ENCODE peak calls at places on chromosomes 16 and 17, in six cellular contexts. N is foreskin fibroblast; M is HCEC 1CT; K is T-helper 2 cell; E is AG10803; T is effector memory CD8-positive, alpha-beta T cell. B is an unnamed sample.

GRCh38 chr17:75110307-75110937 is 653 bp downstream of the ARMC7 start:
- DNase-seq in N (peak), M (no peak), K (peak), E (peak), T (no peak), B (peak)

GRCh38 chr16:4515611-4516233 is 22.9 kb downstream of the CDIP1 start:
- DNase-seq in N (no peak), M (no peak), K (peak), E (no peak), T (no peak), B (no peak)

GRCh38 chr16:4511441-4512082 is 27.0 kb downstream of the CDIP1 start:
- DNase-seq in N (peak), M (peak), K (no peak), E (peak), T (no peak), B (peak)

GRCh38 chr16:46428108-46429061 is 192.8 kb downstream of the SHCBP1 start:
- DNase-seq in N (no peak), M (no peak), K (no peak), E (no peak), T (no peak), B (no peak)

GRCh38 chr16:27189335-27189972 is 13.9 kb upstream of the KDM8 start:
- DNase-seq in N (no peak), M (no peak), K (no peak), E (no peak), T (no peak), B (peak)

GRCh38 chr16:25716186-25716585 is 24.4 kb downstream of the HS3ST4 start:
- DNase-seq in N (no peak), M (no peak), K (no peak), E (no peak), T (no peak), B (no peak)

GRCh38 chr16:57299719-57300386 is 15.4 kb upstream of the PLLP start:
- DNase-seq in N (peak), M (peak), K (peak), E (peak), T (peak), B (peak)

GRCh38 chr17:45852535-45853297 is 8.0 kb downstream of the SPPL2C start:
- DNase-seq in N (peak), M (peak), K (peak), E (peak), T (peak), B (peak)

GRCh38 chr17:80907281-80907680 is 84.4 kb upstream of the CHMP6 start:
- DNase-seq in N (no peak), M (no peak), K (no peak), E (no peak), T (no peak), B (no peak)

GRCh38 chr17:1398900-1399299 is 1.1 kb downstream of the YWHAE start:
- DNase-seq in N (peak), M (peak), K (peak), E (peak), T (peak), B (peak)

GRCh38 chr17:58529275-58529674 is 14.8 kb upstream of the MTMR4 start:
- DNase-seq in N (no peak), M (no peak), K (no peak), E (no peak), T (no peak), B (no peak)

GRCh38 chr17:81868674-81869220 is 2.4 kb downstream of the ARHGDIA start:
- DNase-seq in N (peak), M (peak), K (no peak), E (peak), T (no peak), B (peak)

GRCh38 chr17:50206604-50207293 is 5.3 kb upstream of the COL1A1 start:
- DNase-seq in N (peak), M (peak), K (no peak), E (peak), T (no peak), B (peak)

GRCh38 chr17:40463122-40463550 is 19.9 kb downstream of the IGFBP4 start:
- DNase-seq in N (peak), M (no peak), K (no peak), E (no peak), T (no peak), B (no peak)

GRCh38 chr17:35973333-35974260 is 7.7 kb downstream of the CCL16 start:
- DNase-seq in N (peak), M (peak), K (no peak), E (peak), T (no peak), B (no peak)

GRCh38 chr17:74362811-74363498 is 1.3 kb upstream of the BTBD17 start:
- DNase-seq in N (no peak), M (no peak), K (peak), E (no peak), T (no peak), B (no peak)

GRCh38 chr17:8941980-8942617 is 23.4 kb downstream of the PIK3R5 start:
- DNase-seq in N (no peak), M (no peak), K (peak), E (no peak), T (peak), B (no peak)

GRCh38 chr17:78879679-78880186 is 23.3 kb downstream of the CEP295NL start:
- DNase-seq in N (peak), M (peak), K (peak), E (peak), T (no peak), B (peak)

GRCh38 chr16:10767127-10767526 is 23.5 kb downstream of the NUBP1 start:
- DNase-seq in N (no peak), M (no peak), K (no peak), E (no peak), T (no peak), B (no peak)

GRCh38 chr17:57892820-57893595 is 43.2 kb upstream of the MRPS23 start:
- DNase-seq in N (peak), M (peak), K (no peak), E (peak), T (no peak), B (peak)

GRCh38 chr17:76816590-76817135 is 51.5 kb upstream of the MGAT5B start:
- DNase-seq in N (peak), M (peak), K (peak), E (peak), T (peak), B (peak)

GRCh38 chr17:73641779-73642580 is 2.3 kb downstream of the SDK2 start:
- DNase-seq in N (no peak), M (no peak), K (no peak), E (no peak), T (no peak), B (no peak)

GRCh38 chr17:81390436-81391214 is 4.6 kb upstream of the BAHCC1 start:
- DNase-seq in N (no peak), M (no peak), K (no peak), E (no peak), T (no peak), B (no peak)

GRCh38 chr17:40345161-40346034 is 19.1 kb downstream of the GJD3 start:
- DNase-seq in N (peak), M (no peak), K (peak), E (peak), T (peak), B (peak)

GRCh38 chr17:63282455-63282854 is 163.7 kb downstream of the CYB561 start:
- DNase-seq in N (no peak), M (no peak), K (no peak), E (no peak), T (no peak), B (no peak)

GRCh38 chr16:766820-767640 is 6.5 kb downstream of the MSLN start:
- DNase-seq in N (no peak), M (no peak), K (no peak), E (no peak), T (no peak), B (no peak)

GRCh38 chr16:1125471-1125870 is 27.4 kb upstream of the CACNA1H start:
- DNase-seq in N (peak), M (no peak), K (peak), E (peak), T (no peak), B (no peak)

GRCh38 chr17:77461277-77462057 is 320.7 kb downstream of the SEC14L1 start:
- DNase-seq in N (no peak), M (no peak), K (no peak), E (no peak), T (no peak), B (no peak)

GRCh38 chr16:30561212-30561816 is 3.1 kb upstream of the ZNF764 start:
- DNase-seq in N (peak), M (no peak), K (peak), E (no peak), T (no peak), B (no peak)

GRCh38 chr17:35765731-35766488 is 5.2 kb downstream of the C17orf50 start:
- DNase-seq in N (no peak), M (no peak), K (no peak), E (no peak), T (no peak), B (no peak)

GRCh38 chr17:43129671-43130010 is 4.5 kb upstream of the BRCA1 start:
- DNase-seq in N (no peak), M (no peak), K (no peak), E (no peak), T (no peak), B (no peak)

GRCh38 chr16:27426423-27427408 is 24.7 kb downstream of the IL21R start:
- DNase-seq in N (peak), M (peak), K (peak), E (peak), T (peak), B (peak)

GRCh38 chr16:13021996-13022395 is 120.6 kb downstream of the SHISA9 start:
- DNase-seq in N (no peak), M (no peak), K (no peak), E (no peak), T (no peak), B (no peak)

GRCh38 chr17:18992454-18993130 is 12.0 kb downstream of the FAM83G start:
- DNase-seq in N (no peak), M (no peak), K (peak), E (no peak), T (peak), B (no peak)

B was measured in myocyte.